ENCODE peak calls at places on chromosomes 11 and 22, in ten cellular contexts. X, W, N, J, A, P, F, L, U and V are unnamed samples.

GRCh38 chr22:18068381-18068988 is 9.3 kb upstream of the PEX26 start:
- DNase-seq in X (no peak), W (no peak), N (no peak), J (peak), A (no peak), P (no peak), F (no peak), L (peak), U (no peak), V (peak)

GRCh38 chr11:123531325-123531724 is 101.3 kb downstream of the GRAMD1B start:
- DNase-seq in X (no peak), W (no peak), N (no peak), J (no peak), A (no peak), P (no peak), F (no peak), L (no peak), U (no peak), V (no peak)

GRCh38 chr11:58963551-58964075 is 24.3 kb downstream of the GLYATL1 start:
- DNase-seq in X (no peak), W (no peak), N (peak), J (no peak), A (no peak), P (no peak), F (no peak), L (peak), U (no peak), V (no peak)

GRCh38 chr11:134751161-134751560 is 339.1 kb upstream of the B3GAT1 start:
- DNase-seq in X (no peak), W (peak), N (no peak), J (no peak), A (no peak), P (no peak), F (no peak), L (no peak), U (no peak), V (peak)

GRCh38 chr11:57751676-57752253 is at the start of gene BTBD18:
- DNase-seq in X (no peak), W (no peak), N (no peak), J (peak), A (peak), P (peak), F (no peak), L (peak), U (peak), V (no peak)

GRCh38 chr11:60122414-60123036 is 34.1 kb downstream of the MS4A2 start:
- DNase-seq in X (no peak), W (no peak), N (no peak), J (no peak), A (no peak), P (no peak), F (no peak), L (no peak), U (no peak), V (no peak)

GRCh38 chr22:35627267-35628041 is 10.3 kb upstream of the MB start:
- DNase-seq in X (peak), W (peak), N (peak), J (peak), A (peak), P (peak), F (peak), L (peak), U (peak), V (peak)

GRCh38 chr22:45577746-45578523 is 75.3 kb downstream of the FBLN1 start:
- DNase-seq in X (peak), W (peak), N (peak), J (peak), A (peak), P (peak), F (no peak), L (peak), U (peak), V (peak)

GRCh38 chr11:67261942-67262681 is 4.2 kb upstream of the GRK2 start:
- DNase-seq in X (no peak), W (no peak), N (no peak), J (peak), A (no peak), P (no peak), F (peak), L (no peak), U (no peak), V (no peak)

GRCh38 chr11:680970-681369 is 14.1 kb downstream of the DEAF1 start:
- DNase-seq in X (no peak), W (no peak), N (no peak), J (no peak), A (no peak), P (no peak), F (no peak), L (no peak), U (no peak), V (no peak)

GRCh38 chr11:1437500-1437899 is 47.8 kb downstream of the BRSK2 start:
- DNase-seq in X (no peak), W (no peak), N (no peak), J (peak), A (no peak), P (no peak), F (no peak), L (peak), U (no peak), V (no peak)

GRCh38 chr11:59429924-59430516 is 3.8 kb upstream of the OR5A2 start:
- DNase-seq in X (peak), W (no peak), N (peak), J (no peak), A (peak), P (peak), F (no peak), L (peak), U (peak), V (no peak)

GRCh38 chr11:1834132-1834610 is 619 bp upstream of the SYT8 start:
- DNase-seq in X (no peak), W (no peak), N (no peak), J (peak), A (no peak), P (no peak), F (no peak), L (no peak), U (peak), V (no peak)

GRCh38 chr22:21754523-21755128 is 19.0 kb upstream of the YPEL1 start:
- DNase-seq in X (no peak), W (no peak), N (no peak), J (peak), A (no peak), P (peak), F (no peak), L (no peak), U (no peak), V (no peak)

GRCh38 chr11:58734681-58735490 is 3.1 kb upstream of the GLYAT start:
- DNase-seq in X (peak), W (no peak), N (no peak), J (no peak), A (no peak), P (no peak), F (no peak), L (no peak), U (peak), V (no peak)

GRCh38 chr11:12019337-12019736 is 10.9 kb upstream of the DKK3 start:
- DNase-seq in X (no peak), W (no peak), N (no peak), J (peak), A (no peak), P (no peak), F (no peak), L (no peak), U (no peak), V (no peak)

GRCh38 chr11:126186708-126187481 is 24.6 kb downstream of the RPUSD4 start:
- DNase-seq in X (no peak), W (no peak), N (no peak), J (no peak), A (no peak), P (no peak), F (no peak), L (no peak), U (no peak), V (no peak)

GRCh38 chr22:31139866-31140716 is at the start of gene PLA2G3:
- DNase-seq in X (no peak), W (no peak), N (peak), J (no peak), A (no peak), P (no peak), F (no peak), L (no peak), U (peak), V (peak)

GRCh38 chr11:6572215-6572614 is 31.2 kb downstream of the RRP8 start:
- DNase-seq in X (no peak), W (no peak), N (peak), J (no peak), A (no peak), P (no peak), F (no peak), L (peak), U (peak), V (no peak)

GRCh38 chr11:56380120-56380519 is 4.7 kb downstream of the OR8U1 start:
- DNase-seq in X (no peak), W (no peak), N (no peak), J (no peak), A (no peak), P (no peak), F (no peak), L (no peak), U (no peak), V (no peak)

GRCh38 chr11:119702261-119702591 is 26.8 kb downstream of the NECTIN1 start:
- DNase-seq in X (no peak), W (no peak), N (peak), J (no peak), A (no peak), P (no peak), F (no peak), L (peak), U (no peak), V (no peak)

GRCh38 chr11:114163830-114164401 is 104.4 kb downstream of the ZBTB16 start:
- DNase-seq in X (no peak), W (no peak), N (no peak), J (no peak), A (no peak), P (no peak), F (no peak), L (no peak), U (peak), V (no peak)

GRCh38 chr11:3946445-3947017 is 91.1 kb downstream of the STIM1 start:
- DNase-seq in X (no peak), W (no peak), N (no peak), J (no peak), A (no peak), P (no peak), F (no peak), L (no peak), U (no peak), V (no peak)

GRCh38 chr11:45148276-45148675 is 1.8 kb downstream of the PRDM11 start:
- DNase-seq in X (no peak), W (peak), N (no peak), J (no peak), A (no peak), P (no peak), F (no peak), L (no peak), U (no peak), V (no peak)

GRCh38 chr11:43507171-43507570 is 148.5 kb downstream of the TTC17 start:
- DNase-seq in X (no peak), W (no peak), N (no peak), J (no peak), A (no peak), P (no peak), F (no peak), L (no peak), U (no peak), V (no peak)

GRCh38 chr11:43505171-43505570 is 146.5 kb downstream of the TTC17 start:
- DNase-seq in X (no peak), W (no peak), N (no peak), J (no peak), A (no peak), P (no peak), F (no peak), L (no peak), U (no peak), V (no peak)

GRCh38 chr11:43503417-43503816 is 144.7 kb downstream of the TTC17 start:
- DNase-seq in X (peak), W (no peak), N (no peak), J (no peak), A (no peak), P (no peak), F (no peak), L (no peak), U (no peak), V (no peak)

GRCh38 chr11:43508511-43508918 is 149.8 kb downstream of the TTC17 start:
- DNase-seq in X (no peak), W (no peak), N (no peak), J (no peak), A (no peak), P (no peak), F (no peak), L (peak), U (peak), V (no peak)

DNA sequence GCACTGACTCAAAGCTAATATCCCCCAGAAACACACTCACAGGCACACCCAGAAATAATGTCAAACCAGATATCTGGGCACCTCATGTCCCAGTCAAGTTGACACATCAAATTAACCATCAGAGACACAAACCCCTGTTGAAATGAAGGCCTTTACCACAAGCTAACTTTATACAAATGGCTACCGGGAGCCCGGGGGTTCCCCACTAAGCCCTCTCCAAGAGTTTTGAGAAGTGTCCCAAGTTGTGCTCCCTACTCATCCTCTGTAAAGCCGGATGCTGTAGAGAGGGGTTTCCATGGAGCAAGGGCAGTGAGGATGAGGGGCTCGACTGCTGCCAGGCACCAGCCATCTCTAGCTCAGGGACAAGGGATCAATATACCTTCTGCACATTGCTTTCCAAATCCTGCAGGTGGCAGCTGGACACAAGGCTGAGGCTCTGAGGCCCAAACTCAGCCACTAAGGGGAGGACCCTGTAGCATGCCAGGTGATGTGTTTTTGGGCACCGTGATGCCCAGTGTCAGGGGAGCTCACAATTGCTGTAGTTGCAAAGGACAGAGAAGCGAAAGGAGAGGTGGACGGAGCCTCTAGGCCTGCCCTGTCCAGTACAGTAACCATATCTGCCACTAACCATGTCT is 145.7 kb downstream of the TTC17 start:
- DNase-seq in X (peak), W (no peak), N (no peak), J (no peak), A (peak), P (peak), F (no peak), L (peak), U (peak), V (no peak)
- TF ChIP-seq CTCF in X (peak), W (no peak), N (peak), J (no peak), A (no peak), P (peak), F (no peak), L (peak), U (peak), V (peak)

GRCh38 chr11:74936087-74936486 is 12.8 kb downstream of the XRRA1 start:
- DNase-seq in X (no peak), W (no peak), N (no peak), J (no peak), A (no peak), P (no peak), F (no peak), L (no peak), U (no peak), V (no peak)

GRCh38 chr11:74937696-74938475 is 11.0 kb downstream of the XRRA1 start:
- DNase-seq in X (no peak), W (no peak), N (no peak), J (no peak), A (no peak), P (no peak), F (no peak), L (peak), U (no peak), V (no peak)

GRCh38 chr11:74936976-74937375 is 11.9 kb downstream of the XRRA1 start:
- DNase-seq in X (no peak), W (no peak), N (no peak), J (no peak), A (no peak), P (no peak), F (no peak), L (no peak), U (no peak), V (no peak)

GRCh38 chr11:74942073-74942750 is 6.7 kb downstream of the XRRA1 start:
- DNase-seq in X (no peak), W (no peak), N (no peak), J (no peak), A (no peak), P (no peak), F (no peak), L (no peak), U (no peak), V (no peak)

DNA sequence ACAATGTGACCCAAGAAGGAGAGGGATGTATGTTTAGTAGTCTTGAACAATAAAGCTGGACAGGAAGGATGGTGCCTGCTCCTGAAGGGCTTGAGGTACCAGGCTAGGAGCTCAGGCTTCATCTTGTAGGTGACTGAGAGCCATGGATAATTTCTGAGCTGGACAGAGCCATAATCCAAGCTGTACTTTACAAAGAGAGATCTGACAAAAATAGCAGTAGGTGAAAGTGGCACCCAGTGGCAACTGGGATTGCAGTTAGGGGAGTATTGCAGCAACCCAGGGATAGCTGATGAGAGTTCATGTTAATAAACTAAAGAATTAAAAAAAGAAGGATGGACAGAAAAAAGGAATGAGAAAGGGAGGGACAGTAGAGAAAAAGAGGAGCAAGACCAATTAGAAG is 7.4 kb downstream of the XRRA1 start:
- DNase-seq in X (no peak), W (no peak), N (no peak), J (no peak), A (no peak), P (no peak), F (no peak), L (no peak), U (no peak), V (no peak)
- TF ChIP-seq CTCF in X (no peak), W (no peak), N (no peak), J (no peak), A (no peak), P (peak), F (no peak), L (no peak), U (no peak), V (no peak)

GRCh38 chr22:49405590-49405989 is 422.1 kb downstream of the BRD1 start:
- DNase-seq in X (no peak), W (no peak), N (no peak), J (no peak), A (no peak), P (no peak), F (no peak), L (no peak), U (no peak), V (no peak)
- TF ChIP-seq CTCF in X (no peak), W (no peak), N (no peak), J (no peak), A (no peak), P (no peak), F (no peak), L (no peak), U (no peak), V (no peak)

GRCh38 chr11:18111005-18111404 is 5.1 kb upstream of the SAAL1 start:
- DNase-seq in X (no peak), W (no peak), N (no peak), J (no peak), A (no peak), P (no peak), F (no peak), L (no peak), U (no peak), V (no peak)

GRCh38 chr11:18115360-18116127 is 9.7 kb upstream of the SAAL1 start:
- DNase-seq in X (peak), W (peak), N (peak), J (peak), A (peak), P (peak), F (no peak), L (peak), U (peak), V (no peak)
- TF ChIP-seq CTCF in X (peak), W (peak), N (peak), J (peak), A (peak), P (peak), F (peak), L (peak), U (peak), V (peak)

GRCh38 chr11:129505266-129505665 is 129.6 kb downstream of the BARX2 start:
- DNase-seq in X (no peak), W (no peak), N (no peak), J (no peak), A (no peak), P (no peak), F (no peak), L (no peak), U (no peak), V (no peak)

GRCh38 chr11:129508163-129508562 is 132.5 kb downstream of the BARX2 start:
- DNase-seq in X (no peak), W (no peak), N (no peak), J (no peak), A (no peak), P (no peak), F (no peak), L (no peak), U (no peak), V (no peak)

GRCh38 chr11:129503646-129504045 is 128.0 kb downstream of the BARX2 start:
- DNase-seq in X (no peak), W (no peak), N (no peak), J (no peak), A (no peak), P (no peak), F (no peak), L (no peak), U (no peak), V (no peak)
- TF ChIP-seq CTCF in X (no peak), W (no peak), N (no peak), J (no peak), A (no peak), P (no peak), F (no peak), L (no peak), U (no peak), V (no peak)

GRCh38 chr11:15035283-15035682 is 38.1 kb upstream of the CALCB start:
- DNase-seq in X (no peak), W (no peak), N (no peak), J (no peak), A (no peak), P (no peak), F (no peak), L (no peak), U (no peak), V (no peak)

GRCh38 chr11:15034687-15035267 is 38.6 kb upstream of the CALCB start:
- DNase-seq in X (no peak), W (no peak), N (no peak), J (no peak), A (no peak), P (no peak), F (no peak), L (no peak), U (no peak), V (no peak)

DNA sequence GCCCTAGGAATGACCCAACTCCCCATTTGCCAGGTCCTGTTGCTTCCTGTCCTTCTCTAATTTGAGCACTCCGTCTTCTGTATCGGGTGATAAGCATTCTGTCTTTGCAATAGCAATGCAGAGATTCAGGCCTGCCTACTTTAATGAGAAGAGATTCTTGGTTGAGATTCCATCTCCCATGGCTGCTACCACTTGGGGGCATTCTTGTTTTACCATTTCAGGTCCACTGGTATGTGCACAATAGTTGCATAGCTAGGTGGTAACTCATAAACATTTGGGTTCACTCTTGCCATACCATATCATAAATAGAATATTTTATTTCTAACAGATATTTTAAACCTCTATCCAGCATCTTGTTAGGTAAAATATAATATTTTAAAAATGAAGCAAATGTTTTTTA is 34.4 kb upstream of the CALCB start:
- DNase-seq in X (no peak), W (no peak), N (no peak), J (no peak), A (no peak), P (peak), F (no peak), L (peak), U (peak), V (no peak)
- TF ChIP-seq CTCF in X (no peak), W (no peak), N (peak), J (no peak), A (no peak), P (peak), F (no peak), L (peak), U (peak), V (peak)